ENCODE peak calls at places on chromosome 10, in seven cellular contexts. One of them, this sample, is unnamed.

GRCh38 chr10:8245131-8246117 is 190.9 kb downstream of the GATA3 start:
- DNase-seq in heart left ventricle: no peak
- DNase-seq in T-helper 17 cell: no peak
- DNase-seq in pancreas: no peak
- DNase-seq in colonic mucosa: no peak
- DNase-seq in ureter: no peak
- DNase-seq in Ammon's horn: no peak
- DNase-seq in this sample: no peak

GRCh38 chr10:114199239-114199638 is 20.1 kb downstream of the TDRD1 start:
- DNase-seq in pancreas: no peak
- DNase-seq in Ammon's horn: no peak
- DNase-seq in T-helper 17 cell: no peak
- DNase-seq in colonic mucosa: no peak
- DNase-seq in ureter: no peak
- DNase-seq in heart left ventricle: no peak
- DNase-seq in this sample: no peak

GRCh38 chr10:130218936-130219335 is 82.7 kb downstream of the GLRX3 start:
- DNase-seq in pancreas: no peak
- DNase-seq in ureter: no peak
- DNase-seq in Ammon's horn: no peak
- DNase-seq in T-helper 17 cell: no peak
- DNase-seq in heart left ventricle: no peak
- DNase-seq in colonic mucosa: no peak
- DNase-seq in this sample: no peak

GRCh38 chr10:24355289-24355688 is 146.4 kb downstream of the KIAA1217 start:
- DNase-seq in pancreas: no peak
- DNase-seq in ureter: no peak
- DNase-seq in Ammon's horn: no peak
- DNase-seq in heart left ventricle: no peak
- DNase-seq in T-helper 17 cell: no peak
- DNase-seq in colonic mucosa: no peak
- DNase-seq in this sample: no peak

GRCh38 chr10:103495321-103495720 is 1.8 kb downstream of the NEURL1 start:
- DNase-seq in ureter: no peak
- DNase-seq in pancreas: no peak
- DNase-seq in colonic mucosa: no peak
- DNase-seq in T-helper 17 cell: no peak
- DNase-seq in Ammon's horn: no peak
- DNase-seq in heart left ventricle: no peak
- DNase-seq in this sample: no peak

GRCh38 chr10:103780242-103781149 is 74.9 kb downstream of the SH3PXD2A start:
- DNase-seq in T-helper 17 cell: no peak
- DNase-seq in colonic mucosa: no peak
- DNase-seq in heart left ventricle: peak
- DNase-seq in pancreas: no peak
- DNase-seq in Ammon's horn: no peak
- DNase-seq in ureter: peak
- DNase-seq in this sample: no peak

GRCh38 chr10:19041176-19041575 is 7.4 kb upstream of the MALRD1 start:
- DNase-seq in Ammon's horn: no peak
- DNase-seq in pancreas: no peak
- DNase-seq in colonic mucosa: no peak
- DNase-seq in ureter: no peak
- DNase-seq in heart left ventricle: no peak
- DNase-seq in T-helper 17 cell: no peak
- DNase-seq in this sample: peak

GRCh38 chr10:1233031-1233430 is 176.8 kb downstream of the WDR37 start:
- DNase-seq in ureter: no peak
- DNase-seq in pancreas: no peak
- DNase-seq in Ammon's horn: no peak
- DNase-seq in heart left ventricle: no peak
- DNase-seq in T-helper 17 cell: no peak
- DNase-seq in colonic mucosa: no peak
- DNase-seq in this sample: no peak

GRCh38 chr10:87503892-87504291 is 801 bp upstream of the MINPP1 start:
- DNase-seq in T-helper 17 cell: no peak
- DNase-seq in colonic mucosa: no peak
- DNase-seq in ureter: no peak
- DNase-seq in heart left ventricle: no peak
- DNase-seq in pancreas: no peak
- DNase-seq in Ammon's horn: no peak
- DNase-seq in this sample: no peak

GRCh38 chr10:78899996-78900714 is 168.6 kb upstream of the ZMIZ1 start:
- DNase-seq in colonic mucosa: peak
- DNase-seq in T-helper 17 cell: no peak
- DNase-seq in heart left ventricle: peak
- DNase-seq in Ammon's horn: no peak
- DNase-seq in ureter: peak
- DNase-seq in pancreas: no peak
- DNase-seq in this sample: no peak

GRCh38 chr10:61896854-61897661 is 4.4 kb upstream of the ARID5B start:
- DNase-seq in Ammon's horn: peak
- DNase-seq in pancreas: peak
- DNase-seq in T-helper 17 cell: peak
- DNase-seq in ureter: peak
- DNase-seq in heart left ventricle: peak
- DNase-seq in colonic mucosa: peak
- DNase-seq in this sample: no peak

GRCh38 chr10:6139470-6139869 is 50.6 kb downstream of the RBM17 start:
- DNase-seq in T-helper 17 cell: no peak
- DNase-seq in colonic mucosa: no peak
- DNase-seq in ureter: no peak
- DNase-seq in heart left ventricle: no peak
- DNase-seq in Ammon's horn: no peak
- DNase-seq in pancreas: no peak
- DNase-seq in this sample: no peak

GRCh38 chr10:62818426-62819011 is 2.4 kb upstream of the EGR2 start:
- DNase-seq in T-helper 17 cell: no peak
- DNase-seq in ureter: peak
- DNase-seq in colonic mucosa: peak
- DNase-seq in Ammon's horn: no peak
- DNase-seq in pancreas: peak
- DNase-seq in heart left ventricle: peak
- DNase-seq in this sample: no peak

GRCh38 chr10:58818889-58819288 is 306.2 kb downstream of the BICC1 start:
- DNase-seq in heart left ventricle: no peak
- DNase-seq in T-helper 17 cell: no peak
- DNase-seq in Ammon's horn: no peak
- DNase-seq in colonic mucosa: no peak
- DNase-seq in pancreas: no peak
- DNase-seq in ureter: no peak
- DNase-seq in this sample: no peak

GRCh38 chr10:34181545-34182300 is 633.4 kb downstream of the PARD3 start:
- DNase-seq in ureter: no peak
- DNase-seq in heart left ventricle: no peak
- DNase-seq in Ammon's horn: no peak
- DNase-seq in colonic mucosa: no peak
- DNase-seq in pancreas: no peak
- DNase-seq in T-helper 17 cell: no peak
- DNase-seq in this sample: no peak

GRCh38 chr10:58951750-58952149 is 224.7 kb upstream of the PHYHIPL start:
- DNase-seq in heart left ventricle: no peak
- DNase-seq in T-helper 17 cell: no peak
- DNase-seq in pancreas: no peak
- DNase-seq in Ammon's horn: no peak
- DNase-seq in colonic mucosa: no peak
- DNase-seq in ureter: no peak
- DNase-seq in this sample: no peak

GRCh38 chr10:29539398-29539797 is 95.4 kb downstream of the SVIL start:
- DNase-seq in heart left ventricle: no peak
- DNase-seq in ureter: no peak
- DNase-seq in pancreas: no peak
- DNase-seq in colonic mucosa: no peak
- DNase-seq in T-helper 17 cell: no peak
- DNase-seq in Ammon's horn: no peak
- DNase-seq in this sample: no peak

GRCh38 chr10:47246409-47247189 is 53.4 kb upstream of the GDF10 start:
- DNase-seq in Ammon's horn: no peak
- DNase-seq in pancreas: no peak
- DNase-seq in ureter: no peak
- DNase-seq in heart left ventricle: no peak
- DNase-seq in T-helper 17 cell: no peak
- DNase-seq in colonic mucosa: no peak
- DNase-seq in this sample: no peak

GRCh38 chr10:97024181-97025073 is 161.3 kb downstream of the SLIT1 start:
- DNase-seq in ureter: no peak
- DNase-seq in colonic mucosa: no peak
- DNase-seq in T-helper 17 cell: no peak
- DNase-seq in pancreas: peak
- DNase-seq in Ammon's horn: no peak
- DNase-seq in heart left ventricle: no peak
- DNase-seq in this sample: no peak

GRCh38 chr10:109126016-109126415 is 797.3 kb downstream of the XPNPEP1 start:
- DNase-seq in T-helper 17 cell: no peak
- DNase-seq in Ammon's horn: no peak
- DNase-seq in colonic mucosa: no peak
- DNase-seq in heart left ventricle: no peak
- DNase-seq in ureter: no peak
- DNase-seq in pancreas: no peak
- DNase-seq in this sample: no peak

GRCh38 chr10:93746844-93747284 is 10.9 kb upstream of the LGI1 start:
- DNase-seq in pancreas: no peak
- DNase-seq in heart left ventricle: no peak
- DNase-seq in Ammon's horn: no peak
- DNase-seq in colonic mucosa: peak
- DNase-seq in ureter: no peak
- DNase-seq in T-helper 17 cell: no peak
- DNase-seq in this sample: no peak

GRCh38 chr10:104548090-104548489 is 93.0 kb upstream of the SORCS3 start:
- DNase-seq in heart left ventricle: no peak
- DNase-seq in colonic mucosa: no peak
- DNase-seq in ureter: no peak
- DNase-seq in Ammon's horn: no peak
- DNase-seq in pancreas: no peak
- DNase-seq in T-helper 17 cell: no peak
- DNase-seq in this sample: no peak

GRCh38 chr10:83037653-83038052 is 1101.7 kb upstream of the GHITM start:
- DNase-seq in colonic mucosa: no peak
- DNase-seq in heart left ventricle: no peak
- DNase-seq in Ammon's horn: no peak
- DNase-seq in T-helper 17 cell: no peak
- DNase-seq in pancreas: no peak
- DNase-seq in ureter: no peak
- DNase-seq in this sample: no peak

GRCh38 chr10:132293416-132294195 is 14.1 kb downstream of the STK32C start:
- DNase-seq in T-helper 17 cell: peak
- DNase-seq in Ammon's horn: peak
- DNase-seq in colonic mucosa: no peak
- DNase-seq in pancreas: no peak
- DNase-seq in heart left ventricle: peak
- DNase-seq in ureter: no peak
- DNase-seq in this sample: no peak

GRCh38 chr10:96919785-96920425 is 87.8 kb downstream of the LCOR start:
- DNase-seq in colonic mucosa: no peak
- DNase-seq in pancreas: no peak
- DNase-seq in Ammon's horn: no peak
- DNase-seq in heart left ventricle: no peak
- DNase-seq in ureter: no peak
- DNase-seq in T-helper 17 cell: no peak
- DNase-seq in this sample: no peak

GRCh38 chr10:29389935-29390334 is 101.1 kb downstream of the LYZL1 start:
- DNase-seq in pancreas: no peak
- DNase-seq in colonic mucosa: no peak
- DNase-seq in Ammon's horn: no peak
- DNase-seq in T-helper 17 cell: no peak
- DNase-seq in ureter: no peak
- DNase-seq in heart left ventricle: no peak
- DNase-seq in this sample: no peak

GRCh38 chr10:88802430-88802829 is at the start of gene LIPM:
- DNase-seq in colonic mucosa: no peak
- DNase-seq in T-helper 17 cell: no peak
- DNase-seq in Ammon's horn: no peak
- DNase-seq in pancreas: no peak
- DNase-seq in heart left ventricle: no peak
- DNase-seq in ureter: no peak
- DNase-seq in this sample: no peak

GRCh38 chr10:74775099-74775498 is 51.3 kb upstream of the KAT6B start:
- DNase-seq in pancreas: no peak
- DNase-seq in Ammon's horn: no peak
- DNase-seq in T-helper 17 cell: no peak
- DNase-seq in ureter: no peak
- DNase-seq in colonic mucosa: no peak
- DNase-seq in heart left ventricle: no peak
- DNase-seq in this sample: no peak

GRCh38 chr10:89846276-89846630 is 144.9 kb downstream of the KIF20B start:
- DNase-seq in pancreas: no peak
- DNase-seq in ureter: no peak
- DNase-seq in Ammon's horn: no peak
- DNase-seq in heart left ventricle: no peak
- DNase-seq in colonic mucosa: no peak
- DNase-seq in T-helper 17 cell: no peak
- DNase-seq in this sample: no peak